ENCODE peak calls at places on chromosomes 5 and 9, in five cellular contexts. One of them, this sample, is unnamed.

GRCh38 chr9:76180541-76180940 is 213.7 kb downstream of the RFK start:
- DNase-seq in stomach: no peak
- DNase-seq in CD8-positive, alpha-beta T cell: no peak
- DNase-seq in AG04450: no peak
- DNase-seq in lung: no peak
- DNase-seq in this sample: peak; percentile 64

GRCh38 chr9:128094950-128095544 is 27.0 kb downstream of the SLC25A25 start:
- DNase-seq in lung: no peak
- DNase-seq in CD8-positive, alpha-beta T cell: no peak
- DNase-seq in AG04450: no peak
- DNase-seq in stomach: no peak
- DNase-seq in this sample: no peak

GRCh38 chr5:137146402-137146889 is 352.7 kb downstream of the SPOCK1 start:
- DNase-seq in AG04450: peak; percentile 70
- DNase-seq in lung: no peak
- DNase-seq in CD8-positive, alpha-beta T cell: no peak
- DNase-seq in stomach: no peak
- DNase-seq in this sample: peak; percentile 99

GRCh38 chr9:34986541-34987047 is 3.0 kb upstream of the DNAJB5 start:
- DNase-seq in AG04450: no peak
- DNase-seq in stomach: no peak
- DNase-seq in CD8-positive, alpha-beta T cell: peak; percentile 39
- DNase-seq in lung: no peak
- DNase-seq in this sample: no peak

GRCh38 chr9:101200852-101201251 is 172.3 kb downstream of the PLPPR1 start:
- DNase-seq in CD8-positive, alpha-beta T cell: no peak
- DNase-seq in lung: no peak
- DNase-seq in stomach: no peak
- DNase-seq in AG04450: no peak
- DNase-seq in this sample: no peak

GRCh38 chr5:29143266-29143665 is 2050.2 kb upstream of the CDH6 start:
- DNase-seq in lung: no peak
- DNase-seq in CD8-positive, alpha-beta T cell: no peak
- DNase-seq in stomach: no peak
- DNase-seq in AG04450: no peak
- DNase-seq in this sample: no peak

GRCh38 chr9:118192807-118193206 is 488.6 kb downstream of the TLR4 start:
- DNase-seq in stomach: no peak
- DNase-seq in CD8-positive, alpha-beta T cell: no peak
- DNase-seq in AG04450: no peak
- DNase-seq in lung: no peak
- DNase-seq in this sample: no peak

GRCh38 chr5:177519463-177520235 is 2.9 kb upstream of the DDX41 start:
- DNase-seq in CD8-positive, alpha-beta T cell: no peak
- DNase-seq in AG04450: no peak
- DNase-seq in lung: no peak
- DNase-seq in stomach: no peak
- DNase-seq in this sample: no peak

GRCh38 chr5:173196133-173196952 is 38.7 kb downstream of the NKX2-5 start:
- DNase-seq in CD8-positive, alpha-beta T cell: no peak
- DNase-seq in AG04450: no peak
- DNase-seq in stomach: no peak
- DNase-seq in lung: no peak
- DNase-seq in this sample: no peak

GRCh38 chr5:60727032-60727431 is 27.1 kb upstream of the DEPDC1B start:
- DNase-seq in stomach: no peak
- DNase-seq in lung: no peak
- DNase-seq in AG04450: no peak
- DNase-seq in CD8-positive, alpha-beta T cell: no peak
- DNase-seq in this sample: no peak

GRCh38 chr9:86942352-86943222 is 4.7 kb downstream of the GAS1 start:
- DNase-seq in lung: no peak
- DNase-seq in AG04450: no peak
- DNase-seq in stomach: no peak
- DNase-seq in CD8-positive, alpha-beta T cell: no peak
- DNase-seq in this sample: no peak

GRCh38 chr5:124773291-124774001 is 27.0 kb upstream of the ZNF608 start:
- DNase-seq in lung: no peak
- DNase-seq in stomach: no peak
- DNase-seq in AG04450: no peak
- DNase-seq in CD8-positive, alpha-beta T cell: no peak
- DNase-seq in this sample: no peak

GRCh38 chr9:88006511-88007290 is 32.4 kb upstream of the CDK20 start:
- DNase-seq in AG04450: no peak
- DNase-seq in lung: no peak
- DNase-seq in CD8-positive, alpha-beta T cell: no peak
- DNase-seq in stomach: no peak
- DNase-seq in this sample: no peak

GRCh38 chr5:134464988-134465855 is 53.5 kb upstream of the CDKN2AIPNL start:
- DNase-seq in lung: no peak
- DNase-seq in CD8-positive, alpha-beta T cell: no peak
- DNase-seq in stomach: no peak
- DNase-seq in AG04450: no peak
- DNase-seq in this sample: no peak

GRCh38 chr5:138573223-138573622 is 2.0 kb downstream of the HSPA9 start:
- DNase-seq in stomach: no peak
- DNase-seq in AG04450: no peak
- DNase-seq in lung: no peak
- DNase-seq in CD8-positive, alpha-beta T cell: no peak
- DNase-seq in this sample: no peak

GRCh38 chr5:15914603-15915002 is 265.0 kb downstream of the MARCHF11 start:
- DNase-seq in CD8-positive, alpha-beta T cell: no peak
- DNase-seq in stomach: no peak
- DNase-seq in lung: no peak
- DNase-seq in AG04450: no peak
- DNase-seq in this sample: peak; percentile 2

GRCh38 chr5:106964102-106964501 is 706.6 kb downstream of the EFNA5 start:
- DNase-seq in stomach: no peak
- DNase-seq in CD8-positive, alpha-beta T cell: no peak
- DNase-seq in lung: no peak
- DNase-seq in AG04450: no peak
- DNase-seq in this sample: no peak

GRCh38 chr9:72113081-72113480 is 36.2 kb upstream of the GDA start:
- DNase-seq in lung: no peak
- DNase-seq in CD8-positive, alpha-beta T cell: no peak
- DNase-seq in AG04450: no peak
- DNase-seq in stomach: no peak
- DNase-seq in this sample: no peak

GRCh38 chr9:21789541-21790037 is 12.8 kb upstream of the MTAP start:
- DNase-seq in lung: peak; percentile 57
- DNase-seq in CD8-positive, alpha-beta T cell: peak; percentile 47
- DNase-seq in AG04450: peak; percentile 88
- DNase-seq in stomach: peak; percentile 65
- DNase-seq in this sample: peak; percentile 84

GRCh38 chr5:108382784-108383358 is 973 bp upstream of the FBXL17 start:
- DNase-seq in AG04450: no peak
- DNase-seq in CD8-positive, alpha-beta T cell: no peak
- DNase-seq in lung: no peak
- DNase-seq in stomach: no peak
- DNase-seq in this sample: peak; percentile 67

GRCh38 chr5:127001621-127002296 is 28.6 kb downstream of the MARCHF3 start:
- DNase-seq in AG04450: peak; percentile 79
- DNase-seq in CD8-positive, alpha-beta T cell: no peak
- DNase-seq in lung: no peak
- DNase-seq in stomach: no peak
- DNase-seq in this sample: peak; percentile 6

GRCh38 chr5:16538001-16538400 is 72.4 kb upstream of the ZNF622 start:
- DNase-seq in lung: no peak
- DNase-seq in stomach: no peak
- DNase-seq in CD8-positive, alpha-beta T cell: no peak
- DNase-seq in AG04450: no peak
- DNase-seq in this sample: no peak

GRCh38 chr5:154406826-154407225 is 39.0 kb upstream of the SAP30L start:
- DNase-seq in lung: no peak
- DNase-seq in AG04450: no peak
- DNase-seq in CD8-positive, alpha-beta T cell: no peak
- DNase-seq in stomach: no peak
- DNase-seq in this sample: no peak

GRCh38 chr5:5551499-5551898 is 129.0 kb downstream of the ICE1 start:
- DNase-seq in AG04450: no peak
- DNase-seq in lung: no peak
- DNase-seq in CD8-positive, alpha-beta T cell: no peak
- DNase-seq in stomach: no peak
- DNase-seq in this sample: no peak

GRCh38 chr5:175873090-175873454 is 1.7 kb downstream of the CPLX2 start:
- DNase-seq in stomach: no peak
- DNase-seq in CD8-positive, alpha-beta T cell: no peak
- DNase-seq in AG04450: no peak
- DNase-seq in lung: no peak
- DNase-seq in this sample: no peak

GRCh38 chr9:13956107-13956506 is 357.8 kb downstream of the NFIB start:
- DNase-seq in lung: no peak
- DNase-seq in CD8-positive, alpha-beta T cell: no peak
- DNase-seq in AG04450: no peak
- DNase-seq in stomach: no peak
- DNase-seq in this sample: no peak

GRCh38 chr5:140162781-140163180 is 12.2 kb upstream of the CYSTM1 start:
- DNase-seq in stomach: no peak
- DNase-seq in AG04450: no peak
- DNase-seq in CD8-positive, alpha-beta T cell: no peak
- DNase-seq in lung: no peak
- DNase-seq in this sample: no peak

GRCh38 chr9:115691686-115692085 is 461.9 kb upstream of the PAPPA start:
- DNase-seq in CD8-positive, alpha-beta T cell: no peak
- DNase-seq in lung: no peak
- DNase-seq in stomach: no peak
- DNase-seq in AG04450: peak; percentile 42
- DNase-seq in this sample: peak; percentile 91

GRCh38 chr9:81848472-81848871 is 79.8 kb upstream of the SPATA31D4 start:
- DNase-seq in CD8-positive, alpha-beta T cell: no peak
- DNase-seq in stomach: no peak
- DNase-seq in AG04450: no peak
- DNase-seq in lung: no peak
- DNase-seq in this sample: no peak

GRCh38 chr5:39100851-39101396 is 26.7 kb upstream of the RICTOR start:
- DNase-seq in CD8-positive, alpha-beta T cell: no peak
- DNase-seq in stomach: no peak
- DNase-seq in lung: no peak
- DNase-seq in AG04450: peak; percentile 95
- DNase-seq in this sample: peak; percentile 97

GRCh38 chr9:87640385-87640795 is 85.5 kb upstream of the CTSL start:
- DNase-seq in AG04450: no peak
- DNase-seq in lung: no peak
- DNase-seq in stomach: peak; percentile 81
- DNase-seq in CD8-positive, alpha-beta T cell: no peak
- DNase-seq in this sample: no peak

GRCh38 chr5:128535225-128535624 is 2.8 kb downstream of the FBN2 start:
- DNase-seq in lung: no peak
- DNase-seq in CD8-positive, alpha-beta T cell: no peak
- DNase-seq in stomach: no peak
- DNase-seq in AG04450: no peak
- DNase-seq in this sample: no peak
- H3K27ac ChIP-seq in lung: peak overlapping the region; percentile 67
- H3K27ac ChIP-seq in CD8-positive, alpha-beta T cell: no peak overlapping the region
- H3K27ac ChIP-seq in stomach: no peak overlapping the region
- H3K27ac ChIP-seq in AG04450: no peak overlapping the region
- H3K27ac ChIP-seq in this sample: no peak overlapping the region

GRCh38 chr9:22986556-22986955 is 539.9 kb downstream of the DMRTA1 start:
- DNase-seq in stomach: no peak
- DNase-seq in AG04450: no peak
- DNase-seq in CD8-positive, alpha-beta T cell: no peak
- DNase-seq in lung: no peak
- DNase-seq in this sample: no peak
- TF ChIP-seq CTCF in stomach: no peak
- TF ChIP-seq CTCF in AG04450: no peak
- TF ChIP-seq CTCF in CD8-positive, alpha-beta T cell: no peak
- TF ChIP-seq CTCF in lung: no peak
- TF ChIP-seq CTCF in this sample: no peak

DNA sequence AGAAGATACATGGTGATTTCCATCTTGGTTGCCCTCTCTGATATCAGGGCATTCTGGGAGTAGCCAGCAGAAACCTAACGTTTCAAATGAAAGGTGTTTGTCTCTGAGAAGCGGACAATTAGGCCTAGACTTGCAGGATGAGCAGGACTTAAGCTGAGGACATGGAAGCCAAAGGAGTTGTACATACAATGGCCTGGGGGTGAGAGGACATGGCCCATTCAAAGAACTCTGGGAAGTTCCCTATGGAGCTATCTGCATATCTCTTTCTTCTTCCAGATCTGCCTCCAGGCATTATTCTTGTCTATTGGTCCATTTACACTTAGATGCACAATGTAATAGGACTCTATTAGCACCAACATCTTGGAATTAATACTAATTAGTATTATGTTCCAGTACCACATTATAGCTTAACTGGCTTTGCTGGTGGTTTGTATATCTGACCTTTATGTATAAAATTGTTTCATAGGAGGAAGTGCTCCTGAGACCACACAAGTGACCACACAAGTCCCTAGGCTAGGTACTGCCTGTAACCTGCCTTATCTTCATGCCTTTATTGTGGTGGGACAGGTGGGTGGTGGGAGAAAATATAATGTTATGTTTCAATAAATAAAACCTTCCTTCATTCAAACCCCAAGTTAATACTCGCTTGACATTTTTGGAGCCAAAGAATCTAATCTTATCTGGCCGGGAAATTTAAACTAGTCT is 52.0 kb upstream of the EQTN start:
- DNase-seq in CD8-positive, alpha-beta T cell: no peak
- DNase-seq in AG04450: no peak
- DNase-seq in stomach: no peak
- DNase-seq in lung: no peak
- DNase-seq in this sample: no peak
- H3K27ac ChIP-seq in CD8-positive, alpha-beta T cell: no peak overlapping the region
- H3K27ac ChIP-seq in AG04450: no peak overlapping the region
- H3K27ac ChIP-seq in stomach: no peak overlapping the region
- H3K27ac ChIP-seq in lung: no peak overlapping the region
- H3K27ac ChIP-seq in this sample: no peak overlapping the region

GRCh38 chr5:89929173-89929572 is 480.4 kb downstream of the CETN3 start:
- DNase-seq in AG04450: no peak
- DNase-seq in lung: no peak
- DNase-seq in stomach: no peak
- DNase-seq in CD8-positive, alpha-beta T cell: no peak
- DNase-seq in this sample: no peak
- TF ChIP-seq CTCF in AG04450: no peak
- TF ChIP-seq CTCF in lung: no peak
- TF ChIP-seq CTCF in stomach: no peak
- TF ChIP-seq CTCF in CD8-positive, alpha-beta T cell: no peak
- TF ChIP-seq CTCF in this sample: no peak

GRCh38 chr9:91946196-91946595 is 3.8 kb downstream of the ROR2 start:
- DNase-seq in lung: no peak
- DNase-seq in stomach: peak; percentile 11
- DNase-seq in CD8-positive, alpha-beta T cell: no peak
- DNase-seq in AG04450: no peak
- DNase-seq in this sample: no peak
- H3K27ac ChIP-seq in lung: no peak overlapping the region
- H3K27ac ChIP-seq in stomach: peak overlapping the region; percentile 42
- H3K27ac ChIP-seq in CD8-positive, alpha-beta T cell: no peak overlapping the region
- H3K27ac ChIP-seq in AG04450: no peak overlapping the region
- H3K27ac ChIP-seq in this sample: no peak overlapping the region

DNA sequence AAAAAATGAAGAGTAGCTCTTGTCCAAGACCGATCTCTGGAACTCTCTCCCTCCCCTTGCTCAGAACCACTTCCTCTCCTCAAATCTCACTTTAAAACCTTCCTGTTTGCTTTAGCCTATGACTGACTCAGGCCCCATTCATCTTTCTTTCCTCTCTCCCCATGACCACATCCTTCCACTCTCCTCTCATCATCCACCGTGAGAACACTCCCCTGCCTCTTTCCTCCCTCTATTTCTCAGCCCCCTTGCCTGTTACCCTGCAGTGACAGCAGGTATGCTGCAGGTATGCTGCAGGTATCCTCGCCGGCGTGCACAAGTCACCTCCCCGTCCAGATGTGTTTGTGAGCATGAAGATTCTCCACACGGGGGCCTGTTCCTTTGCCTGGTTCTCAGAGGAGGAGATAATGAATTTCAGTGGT is 505.3 kb downstream of the CCDC171 start:
- DNase-seq in lung: no peak
- DNase-seq in stomach: no peak
- DNase-seq in CD8-positive, alpha-beta T cell: peak; percentile 13
- DNase-seq in AG04450: no peak
- DNase-seq in this sample: peak; percentile 86
- TF ChIP-seq CTCF in lung: no peak
- TF ChIP-seq CTCF in stomach: no peak
- TF ChIP-seq CTCF in CD8-positive, alpha-beta T cell: no peak
- TF ChIP-seq CTCF in AG04450: no peak
- TF ChIP-seq CTCF in this sample: peak; percentile 36

This sample was measured in foreskin keratinocyte.